ENCODE peak calls at places on chromosomes 6 and 20, in seven cellular contexts. One of them, this sample, is unnamed.
A peak's percentile ranks its signal among the peaks of the same experiment; 100 is the strongest.

GRCh38 chr20:32195581-32195980 is 12.0 kb downstream of the PLAGL2 start:
- DNase-seq in H7: no peak
- DNase-seq in GOT3: no peak
- DNase-seq in left ventricle myocardium superior: no peak
- DNase-seq in NCI-H1105 treated with DMSO at 0.1 percent for 48 hours: no peak
- DNase-seq in stimulated activated CD4-positive, alpha-beta T cell treated with anti-CD3 and anti-CD28 coated beads, TNF-alpha, amount 100 ng/mL, for 24 hours: no peak
- DNase-seq in NCI-H2029 treated with DMSO at 0.1 percent for 48 hours: peak; percentile 69
- DNase-seq in this sample: no peak

GRCh38 chr6:108676555-108676954 is 115.8 kb downstream of the FOXO3 start:
- DNase-seq in NCI-H1105 treated with DMSO at 0.1 percent for 48 hours: no peak
- DNase-seq in left ventricle myocardium superior: no peak
- DNase-seq in NCI-H2029 treated with DMSO at 0.1 percent for 48 hours: no peak
- DNase-seq in H7: no peak
- DNase-seq in GOT3: no peak
- DNase-seq in stimulated activated CD4-positive, alpha-beta T cell treated with anti-CD3 and anti-CD28 coated beads, TNF-alpha, amount 100 ng/mL, for 24 hours: no peak
- DNase-seq in this sample: no peak

GRCh38 chr6:20688710-20689500 is 154.6 kb downstream of the CDKAL1 start:
- DNase-seq in NCI-H2029 treated with DMSO at 0.1 percent for 48 hours: peak; percentile 83
- DNase-seq in H7: no peak
- DNase-seq in left ventricle myocardium superior: no peak
- DNase-seq in GOT3: no peak
- DNase-seq in stimulated activated CD4-positive, alpha-beta T cell treated with anti-CD3 and anti-CD28 coated beads, TNF-alpha, amount 100 ng/mL, for 24 hours: no peak
- DNase-seq in NCI-H1105 treated with DMSO at 0.1 percent for 48 hours: peak; percentile 90
- DNase-seq in this sample: no peak

GRCh38 chr6:52415917-52416628 is 4.1 kb upstream of the EFHC1 start:
- DNase-seq in H7: no peak
- DNase-seq in NCI-H2029 treated with DMSO at 0.1 percent for 48 hours: no peak
- DNase-seq in NCI-H1105 treated with DMSO at 0.1 percent for 48 hours: no peak
- DNase-seq in left ventricle myocardium superior: no peak
- DNase-seq in GOT3: no peak
- DNase-seq in stimulated activated CD4-positive, alpha-beta T cell treated with anti-CD3 and anti-CD28 coated beads, TNF-alpha, amount 100 ng/mL, for 24 hours: no peak
- DNase-seq in this sample: peak; percentile 41

GRCh38 chr20:56893206-56893605 is 264.1 kb downstream of the TFAP2C start:
- DNase-seq in stimulated activated CD4-positive, alpha-beta T cell treated with anti-CD3 and anti-CD28 coated beads, TNF-alpha, amount 100 ng/mL, for 24 hours: no peak
- DNase-seq in H7: peak; percentile 69
- DNase-seq in NCI-H2029 treated with DMSO at 0.1 percent for 48 hours: no peak
- DNase-seq in GOT3: no peak
- DNase-seq in NCI-H1105 treated with DMSO at 0.1 percent for 48 hours: no peak
- DNase-seq in left ventricle myocardium superior: no peak
- DNase-seq in this sample: no peak

GRCh38 chr20:59829415-59830106 is 103.9 kb downstream of the SYCP2 start:
- DNase-seq in left ventricle myocardium superior: no peak
- DNase-seq in NCI-H2029 treated with DMSO at 0.1 percent for 48 hours: no peak
- DNase-seq in GOT3: no peak
- DNase-seq in H7: peak; percentile 33
- DNase-seq in NCI-H1105 treated with DMSO at 0.1 percent for 48 hours: no peak
- DNase-seq in stimulated activated CD4-positive, alpha-beta T cell treated with anti-CD3 and anti-CD28 coated beads, TNF-alpha, amount 100 ng/mL, for 24 hours: no peak
- DNase-seq in this sample: no peak

GRCh38 chr6:107657755-107658461 is 166.2 kb downstream of the SCML4 start:
- DNase-seq in NCI-H1105 treated with DMSO at 0.1 percent for 48 hours: no peak
- DNase-seq in NCI-H2029 treated with DMSO at 0.1 percent for 48 hours: peak; percentile 75
- DNase-seq in left ventricle myocardium superior: peak; percentile 55
- DNase-seq in stimulated activated CD4-positive, alpha-beta T cell treated with anti-CD3 and anti-CD28 coated beads, TNF-alpha, amount 100 ng/mL, for 24 hours: no peak
- DNase-seq in GOT3: peak; percentile 18
- DNase-seq in H7: peak; percentile 52
- DNase-seq in this sample: peak; percentile 79

GRCh38 chr6:7541175-7542064 is at the start of gene DSP:
- DNase-seq in NCI-H2029 treated with DMSO at 0.1 percent for 48 hours: peak; percentile 74
- DNase-seq in NCI-H1105 treated with DMSO at 0.1 percent for 48 hours: peak; percentile 77
- DNase-seq in left ventricle myocardium superior: peak; percentile 88
- DNase-seq in GOT3: no peak
- DNase-seq in stimulated activated CD4-positive, alpha-beta T cell treated with anti-CD3 and anti-CD28 coated beads, TNF-alpha, amount 100 ng/mL, for 24 hours: no peak
- DNase-seq in H7: peak; percentile 90
- DNase-seq in this sample: peak; percentile 58

GRCh38 chr6:17042422-17043147 is 59.3 kb upstream of the STMND1 start:
- DNase-seq in GOT3: no peak
- DNase-seq in H7: peak; percentile 81
- DNase-seq in left ventricle myocardium superior: no peak
- DNase-seq in stimulated activated CD4-positive, alpha-beta T cell treated with anti-CD3 and anti-CD28 coated beads, TNF-alpha, amount 100 ng/mL, for 24 hours: no peak
- DNase-seq in NCI-H2029 treated with DMSO at 0.1 percent for 48 hours: no peak
- DNase-seq in NCI-H1105 treated with DMSO at 0.1 percent for 48 hours: no peak
- DNase-seq in this sample: peak; percentile 59

GRCh38 chr20:9054176-9054575 is 14.7 kb upstream of the PLCB4 start:
- DNase-seq in left ventricle myocardium superior: no peak
- DNase-seq in NCI-H1105 treated with DMSO at 0.1 percent for 48 hours: no peak
- DNase-seq in stimulated activated CD4-positive, alpha-beta T cell treated with anti-CD3 and anti-CD28 coated beads, TNF-alpha, amount 100 ng/mL, for 24 hours: no peak
- DNase-seq in NCI-H2029 treated with DMSO at 0.1 percent for 48 hours: no peak
- DNase-seq in H7: no peak
- DNase-seq in GOT3: no peak
- DNase-seq in this sample: no peak

GRCh38 chr6:41689171-41690008 is 46.0 kb downstream of the TFEB start:
- DNase-seq in H7: no peak
- DNase-seq in left ventricle myocardium superior: no peak
- DNase-seq in NCI-H2029 treated with DMSO at 0.1 percent for 48 hours: no peak
- DNase-seq in GOT3: no peak
- DNase-seq in stimulated activated CD4-positive, alpha-beta T cell treated with anti-CD3 and anti-CD28 coated beads, TNF-alpha, amount 100 ng/mL, for 24 hours: no peak
- DNase-seq in NCI-H1105 treated with DMSO at 0.1 percent for 48 hours: no peak
- DNase-seq in this sample: no peak

GRCh38 chr6:135522975-135523692 is 25.6 kb upstream of the AHI1 start:
- DNase-seq in left ventricle myocardium superior: no peak
- DNase-seq in NCI-H1105 treated with DMSO at 0.1 percent for 48 hours: no peak
- DNase-seq in stimulated activated CD4-positive, alpha-beta T cell treated with anti-CD3 and anti-CD28 coated beads, TNF-alpha, amount 100 ng/mL, for 24 hours: no peak
- DNase-seq in NCI-H2029 treated with DMSO at 0.1 percent for 48 hours: peak; percentile 13
- DNase-seq in GOT3: no peak
- DNase-seq in H7: no peak
- DNase-seq in this sample: no peak

GRCh38 chr6:28269492-28269891 is 2.5 kb downstream of the ZSCAN26 start:
- DNase-seq in H7: no peak
- DNase-seq in GOT3: no peak
- DNase-seq in stimulated activated CD4-positive, alpha-beta T cell treated with anti-CD3 and anti-CD28 coated beads, TNF-alpha, amount 100 ng/mL, for 24 hours: no peak
- DNase-seq in NCI-H1105 treated with DMSO at 0.1 percent for 48 hours: no peak
- DNase-seq in NCI-H2029 treated with DMSO at 0.1 percent for 48 hours: no peak
- DNase-seq in left ventricle myocardium superior: no peak
- DNase-seq in this sample: peak; percentile 12

GRCh38 chr20:46214831-46215488 is 93.3 kb downstream of the CDH22 start:
- DNase-seq in left ventricle myocardium superior: no peak
- DNase-seq in NCI-H2029 treated with DMSO at 0.1 percent for 48 hours: no peak
- DNase-seq in GOT3: no peak
- DNase-seq in H7: no peak
- DNase-seq in NCI-H1105 treated with DMSO at 0.1 percent for 48 hours: peak; percentile 57
- DNase-seq in stimulated activated CD4-positive, alpha-beta T cell treated with anti-CD3 and anti-CD28 coated beads, TNF-alpha, amount 100 ng/mL, for 24 hours: no peak
- DNase-seq in this sample: no peak

GRCh38 chr20:15609956-15610355 is 963.3 kb downstream of the KIF16B start:
- DNase-seq in left ventricle myocardium superior: no peak
- DNase-seq in NCI-H1105 treated with DMSO at 0.1 percent for 48 hours: no peak
- DNase-seq in NCI-H2029 treated with DMSO at 0.1 percent for 48 hours: no peak
- DNase-seq in stimulated activated CD4-positive, alpha-beta T cell treated with anti-CD3 and anti-CD28 coated beads, TNF-alpha, amount 100 ng/mL, for 24 hours: no peak
- DNase-seq in GOT3: no peak
- DNase-seq in H7: no peak
- DNase-seq in this sample: no peak

GRCh38 chr6:168493976-168494375 is 53.0 kb downstream of the SMOC2 start:
- DNase-seq in stimulated activated CD4-positive, alpha-beta T cell treated with anti-CD3 and anti-CD28 coated beads, TNF-alpha, amount 100 ng/mL, for 24 hours: no peak
- DNase-seq in NCI-H1105 treated with DMSO at 0.1 percent for 48 hours: no peak
- DNase-seq in H7: no peak
- DNase-seq in NCI-H2029 treated with DMSO at 0.1 percent for 48 hours: no peak
- DNase-seq in left ventricle myocardium superior: no peak
- DNase-seq in GOT3: no peak
- DNase-seq in this sample: no peak

GRCh38 chr6:124742971-124743370 is 219.3 kb upstream of the RNF217 start:
- DNase-seq in H7: no peak
- DNase-seq in NCI-H2029 treated with DMSO at 0.1 percent for 48 hours: no peak
- DNase-seq in stimulated activated CD4-positive, alpha-beta T cell treated with anti-CD3 and anti-CD28 coated beads, TNF-alpha, amount 100 ng/mL, for 24 hours: no peak
- DNase-seq in left ventricle myocardium superior: no peak
- DNase-seq in NCI-H1105 treated with DMSO at 0.1 percent for 48 hours: no peak
- DNase-seq in GOT3: no peak
- DNase-seq in this sample: no peak

GRCh38 chr6:125519367-125519766 is 217.6 kb upstream of the HDDC2 start:
- DNase-seq in left ventricle myocardium superior: no peak
- DNase-seq in stimulated activated CD4-positive, alpha-beta T cell treated with anti-CD3 and anti-CD28 coated beads, TNF-alpha, amount 100 ng/mL, for 24 hours: no peak
- DNase-seq in NCI-H2029 treated with DMSO at 0.1 percent for 48 hours: peak; percentile 62
- DNase-seq in GOT3: no peak
- DNase-seq in NCI-H1105 treated with DMSO at 0.1 percent for 48 hours: no peak
- DNase-seq in H7: no peak
- DNase-seq in this sample: no peak

GRCh38 chr6:25449774-25450173 is 170.6 kb downstream of the CARMIL1 start:
- DNase-seq in NCI-H2029 treated with DMSO at 0.1 percent for 48 hours: no peak
- DNase-seq in stimulated activated CD4-positive, alpha-beta T cell treated with anti-CD3 and anti-CD28 coated beads, TNF-alpha, amount 100 ng/mL, for 24 hours: no peak
- DNase-seq in NCI-H1105 treated with DMSO at 0.1 percent for 48 hours: peak; percentile 68
- DNase-seq in GOT3: no peak
- DNase-seq in H7: peak; percentile 59
- DNase-seq in left ventricle myocardium superior: peak; percentile 29
- DNase-seq in this sample: no peak

GRCh38 chr20:38230253-38230551 is 30.3 kb downstream of the KIAA1755 start:
- DNase-seq in NCI-H1105 treated with DMSO at 0.1 percent for 48 hours: no peak
- DNase-seq in GOT3: no peak
- DNase-seq in H7: no peak
- DNase-seq in stimulated activated CD4-positive, alpha-beta T cell treated with anti-CD3 and anti-CD28 coated beads, TNF-alpha, amount 100 ng/mL, for 24 hours: no peak
- DNase-seq in NCI-H2029 treated with DMSO at 0.1 percent for 48 hours: no peak
- DNase-seq in left ventricle myocardium superior: no peak
- DNase-seq in this sample: no peak

GRCh38 chr6:131890091-131890490 is 61.1 kb downstream of the CCN2 start:
- DNase-seq in NCI-H1105 treated with DMSO at 0.1 percent for 48 hours: no peak
- DNase-seq in H7: no peak
- DNase-seq in GOT3: no peak
- DNase-seq in left ventricle myocardium superior: no peak
- DNase-seq in stimulated activated CD4-positive, alpha-beta T cell treated with anti-CD3 and anti-CD28 coated beads, TNF-alpha, amount 100 ng/mL, for 24 hours: no peak
- DNase-seq in NCI-H2029 treated with DMSO at 0.1 percent for 48 hours: no peak
- DNase-seq in this sample: no peak

GRCh38 chr6:27091661-27092315 is 155.7 kb upstream of the PRSS16 start:
- DNase-seq in NCI-H1105 treated with DMSO at 0.1 percent for 48 hours: no peak
- DNase-seq in NCI-H2029 treated with DMSO at 0.1 percent for 48 hours: no peak
- DNase-seq in H7: peak; percentile 33
- DNase-seq in stimulated activated CD4-positive, alpha-beta T cell treated with anti-CD3 and anti-CD28 coated beads, TNF-alpha, amount 100 ng/mL, for 24 hours: no peak
- DNase-seq in GOT3: no peak
- DNase-seq in left ventricle myocardium superior: no peak
- DNase-seq in this sample: no peak

GRCh38 chr6:95519228-95520037 is 57.9 kb upstream of the MANEA start:
- DNase-seq in stimulated activated CD4-positive, alpha-beta T cell treated with anti-CD3 and anti-CD28 coated beads, TNF-alpha, amount 100 ng/mL, for 24 hours: no peak
- DNase-seq in NCI-H2029 treated with DMSO at 0.1 percent for 48 hours: peak; percentile 93
- DNase-seq in left ventricle myocardium superior: no peak
- DNase-seq in H7: no peak
- DNase-seq in GOT3: no peak
- DNase-seq in NCI-H1105 treated with DMSO at 0.1 percent for 48 hours: no peak
- DNase-seq in this sample: no peak

GRCh38 chr6:50818673-50819072 is at the start of gene TFAP2B:
- DNase-seq in stimulated activated CD4-positive, alpha-beta T cell treated with anti-CD3 and anti-CD28 coated beads, TNF-alpha, amount 100 ng/mL, for 24 hours: no peak
- DNase-seq in GOT3: no peak
- DNase-seq in NCI-H1105 treated with DMSO at 0.1 percent for 48 hours: no peak
- DNase-seq in H7: no peak
- DNase-seq in left ventricle myocardium superior: no peak
- DNase-seq in NCI-H2029 treated with DMSO at 0.1 percent for 48 hours: no peak
- DNase-seq in this sample: no peak

This sample was measured in adrenal gland.